ENCODE peak calls at places on chromosomes 5 and 9, in nine cellular contexts. Z, A, V, B, R, S, T, N and G are unnamed samples. For H3K27me3, the result is how much of the 10 kb centered on the place peaks cover.

GRCh38 chr9:36101916-36102741 is 34.4 kb upstream of the GLIPR2 start:
- DNase-seq in Z (peak), B (no peak), R (peak), N (no peak), V (peak), S (no peak), T (no peak), A (no peak), G (peak)

GRCh38 chr5:170892201-170892600 is 30.4 kb downstream of the RANBP17 start:
- DNase-seq in S (no peak), Z (no peak), R (peak), T (no peak), B (no peak), A (no peak), V (peak), N (no peak), G (no peak)

GRCh38 chr5:7410936-7411511 is 15.1 kb downstream of the ADCY2 start:
- DNase-seq in R (no peak), V (no peak), B (no peak), A (no peak), N (no peak), T (no peak), S (no peak), Z (no peak), G (no peak)

GRCh38 chr5:175840050-175840841 is 31.1 kb upstream of the CPLX2 start:
- DNase-seq in R (peak), B (no peak), V (no peak), A (no peak), S (no peak), Z (no peak), T (no peak), N (no peak), G (no peak)

GRCh38 chr5:1887400-1888360 is 5.0 kb upstream of the IRX4 start:
- DNase-seq in V (no peak), T (peak), A (peak), N (no peak), B (no peak), R (no peak), Z (no peak), S (peak), G (no peak)

GRCh38 chr9:107557236-107557990 is 67.8 kb upstream of the KLF4 start:
- DNase-seq in N (no peak), R (peak), V (no peak), B (no peak), T (no peak), Z (no peak), S (no peak), A (no peak), G (no peak)

GRCh38 chr9:115980502-115980901 is 173.1 kb upstream of the PAPPA start:
- DNase-seq in Z (no peak), S (no peak), N (no peak), B (no peak), V (no peak), T (no peak), A (no peak), R (no peak), G (no peak)

GRCh38 chr5:127934791-127935256 is 148.7 kb upstream of the SLC12A2 start:
- DNase-seq in T (no peak), A (no peak), V (peak), N (no peak), B (no peak), S (no peak), R (peak), Z (peak), G (no peak)

GRCh38 chr5:123351820-123352219 is 71.4 kb downstream of the CEP120 start:
- DNase-seq in T (no peak), S (no peak), V (no peak), Z (no peak), N (no peak), B (no peak), A (no peak), R (no peak), G (no peak)

GRCh38 chr5:113221294-113222176 is 213.3 kb downstream of the TSSK1B start:
- DNase-seq in R (peak), S (no peak), Z (no peak), A (no peak), B (no peak), V (peak), T (no peak), N (no peak), G (no peak)

GRCh38 chr9:132669636-132670358 is at the start of gene DDX31:
- DNase-seq in T (peak), N (peak), A (peak), Z (peak), S (peak), V (peak), R (peak), B (peak), G (peak)

GRCh38 chr9:95305770-95306492 is 11.6 kb downstream of the FANCC start:
- DNase-seq in B (no peak), Z (no peak), A (no peak), N (no peak), R (peak), T (no peak), V (peak), S (no peak), G (no peak)

GRCh38 chr9:31542384-31543055 is 841.9 kb upstream of the ACO1 start:
- DNase-seq in V (no peak), R (peak), S (peak), A (no peak), Z (peak), T (no peak), B (no peak), N (no peak), G (no peak)

GRCh38 chr9:37423508-37423907 is 1.0 kb downstream of the GRHPR start:
- DNase-seq in S (no peak), R (no peak), V (no peak), Z (no peak), B (no peak), N (no peak), T (no peak), A (no peak), G (no peak)

GRCh38 chr9:12996971-12997370 is 222.2 kb downstream of the LURAP1L start:
- DNase-seq in A (no peak), S (no peak), B (no peak), N (no peak), T (no peak), Z (no peak), R (no peak), V (no peak), G (no peak)

GRCh38 chr9:76595645-76596044 is 136.7 kb downstream of the GCNT1 start:
- DNase-seq in T (no peak), V (no peak), N (no peak), A (no peak), S (no peak), Z (no peak), R (no peak), B (no peak), G (no peak)

GRCh38 chr5:16881253-16881652 is 54.8 kb downstream of the MYO10 start:
- DNase-seq in R (no peak), T (no peak), A (no peak), B (no peak), Z (no peak), N (no peak), S (no peak), V (no peak), G (no peak)

GRCh38 chr5:83145882-83146331 is 68.6 kb downstream of the XRCC4 start:
- DNase-seq in S (no peak), R (peak), N (no peak), T (no peak), A (no peak), B (no peak), Z (no peak), V (no peak), G (no peak)

GRCh38 chr5:131394128-131394527 is 130.3 kb downstream of the CDC42SE2 start:
- DNase-seq in B (peak), A (no peak), S (no peak), Z (no peak), V (no peak), N (no peak), T (no peak), R (peak), G (no peak)

GRCh38 chr9:68804911-68805889 is 100.2 kb downstream of the PIP5K1B start:
- DNase-seq in V (no peak), Z (no peak), S (peak), A (no peak), T (no peak), N (no peak), R (no peak), B (no peak), G (no peak)

GRCh38 chr9:136865768-136866103 is 372 bp downstream of the EDF1 start:
- DNase-seq in B (no peak), V (no peak), N (no peak), R (no peak), Z (peak), T (no peak), A (no peak), S (no peak), G (peak)

GRCh38 chr5:7805379-7805778 is 45.6 kb downstream of the CFAP90 start:
- DNase-seq in S (no peak), V (no peak), B (no peak), N (no peak), Z (no peak), A (no peak), T (no peak), R (peak), G (no peak)

GRCh38 chr5:158287643-158288228 is 428.8 kb upstream of the CLINT1 start:
- DNase-seq in Z (no peak), V (peak), B (no peak), R (peak), T (no peak), A (peak), S (no peak), N (no peak), G (peak)

GRCh38 chr5:157888814-157889532 is 30.0 kb upstream of the CLINT1 start:
- DNase-seq in B (no peak), Z (no peak), N (no peak), R (no peak), A (no peak), V (no peak), T (no peak), S (no peak), G (no peak)

GRCh38 chr5:78547731-78548189 is 100.8 kb downstream of the LHFPL2 start:
- DNase-seq in R (peak), A (peak), V (peak), N (no peak), S (no peak), T (no peak), Z (peak), B (no peak), G (peak)

GRCh38 chr9:78015242-78015641 is 16.4 kb downstream of the GNAQ start:
- DNase-seq in S (no peak), N (no peak), A (no peak), V (no peak), R (no peak), Z (no peak), B (no peak), T (no peak), G (no peak)

GRCh38 chr5:133365326-133365725 is 247.0 kb downstream of the FSTL4 start:
- DNase-seq in Z (no peak), A (no peak), R (no peak), V (no peak), N (no peak), B (no peak), S (peak), T (no peak), G (no peak)

GRCh38 chr5:61623401-61624069 is 291.5 kb downstream of the ZSWIM6 start:
- DNase-seq in R (no peak), Z (no peak), B (no peak), S (peak), V (no peak), A (no peak), T (no peak), N (no peak), G (no peak)

GRCh38 chr5:78243639-78244038 is 50.9 kb downstream of the AP3B1 start:
- DNase-seq in A (no peak), N (no peak), S (no peak), Z (no peak), T (no peak), B (no peak), V (peak), R (peak), G (no peak)

GRCh38 chr5:114658179-114658578 is 296.3 kb downstream of the KCNN2 start:
- DNase-seq in S (no peak), Z (no peak), T (no peak), V (no peak), R (no peak), N (no peak), B (no peak), A (no peak), G (no peak)

DNA sequence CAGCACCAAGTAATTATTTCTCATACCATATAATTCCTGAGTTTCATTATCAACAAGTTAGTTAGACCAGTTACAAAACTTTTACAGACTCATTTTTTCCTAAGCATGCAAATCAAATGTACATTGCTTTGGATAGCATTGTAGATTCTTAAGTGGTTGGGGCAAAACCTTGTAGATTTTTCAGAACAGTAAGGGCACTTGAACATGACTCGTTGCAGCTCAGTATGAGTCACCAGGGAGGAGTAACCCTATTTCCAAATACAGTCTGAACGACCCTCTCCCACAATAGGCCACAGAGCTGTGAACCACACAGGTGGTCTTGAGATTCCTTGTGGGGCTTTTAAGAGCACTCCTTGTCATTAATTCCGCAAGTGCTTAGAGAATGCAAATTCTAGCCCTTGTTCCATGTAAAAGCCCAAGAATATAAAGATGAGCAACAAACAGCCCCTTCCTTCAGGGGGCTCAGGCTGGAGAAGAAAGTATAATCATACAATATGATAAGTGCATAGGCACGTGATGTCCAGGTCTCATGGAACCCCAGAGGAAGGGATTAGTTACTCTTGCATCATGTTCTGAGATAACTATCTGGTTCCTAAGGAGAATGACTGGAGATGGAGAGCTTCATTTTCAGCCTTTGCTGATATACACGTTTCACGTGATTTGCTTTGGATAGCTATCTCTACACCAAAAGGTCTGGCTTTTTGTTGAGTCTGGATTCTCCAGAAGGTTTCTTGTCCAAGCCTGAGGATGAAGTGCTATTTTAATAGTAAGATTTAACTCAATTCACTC is 295.7 kb downstream of the KCNN2 start:
- DNase-seq in N (no peak), T (no peak), A (no peak), R (no peak), V (no peak), B (no peak), S (no peak), Z (no peak), G (no peak)
- H3K27ac ChIP-seq in N (no peak), T (no peak), A (no peak), R (no peak), V (no peak), B (no peak), S (no peak), Z (no peak), G (no peak)

GRCh38 chr9:134283692-134284265 is 42.5 kb upstream of the RXRA start:
- DNase-seq in T (no peak), V (no peak), B (no peak), N (no peak), S (no peak), R (no peak), Z (no peak), A (no peak), G (no peak)

GRCh38 chr9:134284273-134284672 is 42.0 kb upstream of the RXRA start:
- DNase-seq in Z (no peak), V (no peak), N (no peak), B (no peak), S (no peak), R (no peak), A (no peak), T (no peak), G (no peak)

GRCh38 chr9:134282138-134282650 is 44.1 kb upstream of the RXRA start:
- DNase-seq in B (no peak), T (no peak), Z (no peak), S (no peak), R (no peak), A (no peak), N (no peak), V (no peak), G (no peak)

GRCh38 chr9:134284741-134285140 is 41.5 kb upstream of the RXRA start:
- DNase-seq in A (no peak), Z (no peak), B (no peak), R (no peak), S (no peak), V (no peak), T (no peak), N (no peak), G (no peak)

DNA sequence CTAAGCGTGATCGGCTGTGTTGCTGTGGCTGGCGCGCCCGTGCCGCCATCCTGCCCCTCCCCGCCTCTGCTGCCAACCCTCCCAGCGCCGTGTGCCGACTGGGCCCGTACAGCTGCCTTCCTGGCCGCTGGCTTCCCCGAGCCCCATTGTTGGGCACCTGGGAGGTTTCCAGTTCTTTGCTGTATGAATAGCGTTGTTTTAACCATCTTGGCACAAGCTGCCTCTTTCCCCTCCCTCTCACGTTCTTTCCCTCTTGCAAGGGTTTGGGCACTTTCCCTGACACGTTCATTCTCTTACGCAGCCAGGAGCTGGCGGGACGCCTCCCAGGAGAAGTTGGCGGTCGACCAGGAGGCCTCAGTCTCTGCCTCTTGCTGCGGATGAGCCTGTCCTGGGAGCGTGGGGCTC is 43.1 kb upstream of the RXRA start:
- DNase-seq in Z (peak), N (no peak), S (no peak), R (peak), B (no peak), A (peak), T (no peak), V (peak), G (peak)
- H3K27me3 ChIP-seq in Z (under half), N (under half), S (under half), R (under half), B (under half), A (under half), T (under half), V (under half), G (under half)

GRCh38 chr9:114258218-114258617 is 64.7 kb upstream of the ORM1 start:
- DNase-seq in T (no peak), S (no peak), N (no peak), V (no peak), A (no peak), Z (no peak), B (no peak), R (no peak), G (no peak)
- H3K27ac ChIP-seq in T (no peak), S (no peak), N (no peak), V (no peak), A (no peak), Z (no peak), B (no peak), R (no peak), G (no peak)

GRCh38 chr9:128419061-128419925 is 1.4 kb upstream of the CERCAM start:
- DNase-seq in Z (peak), T (no peak), A (no peak), V (no peak), S (peak), B (no peak), N (no peak), R (peak), G (peak)
- H3K27me3 ChIP-seq in Z (under half), T (under half), A (under half), V (under half), S (under half), B (under half), N (under half), R (under half), G (under half)

GRCh38 chr9:19995619-19996018 is 206.8 kb upstream of the SLC24A2 start:
- DNase-seq in V (no peak), S (no peak), N (no peak), Z (no peak), R (no peak), T (no peak), B (no peak), A (no peak), G (no peak)

GRCh38 chr9:19999491-20000057 is 210.7 kb upstream of the SLC24A2 start:
- DNase-seq in T (no peak), V (peak), Z (no peak), B (no peak), N (no peak), A (no peak), S (no peak), R (peak), G (no peak)

GRCh38 chr9:19998823-19999455 is 210.1 kb upstream of the SLC24A2 start:
- DNase-seq in Z (no peak), V (no peak), N (no peak), B (no peak), T (no peak), A (no peak), R (no peak), S (no peak), G (no peak)

GRCh38 chr9:20001058-20001457 is 212.2 kb upstream of the SLC24A2 start:
- DNase-seq in R (no peak), Z (no peak), N (no peak), A (no peak), S (no peak), V (no peak), T (no peak), B (no peak), G (no peak)

DNA sequence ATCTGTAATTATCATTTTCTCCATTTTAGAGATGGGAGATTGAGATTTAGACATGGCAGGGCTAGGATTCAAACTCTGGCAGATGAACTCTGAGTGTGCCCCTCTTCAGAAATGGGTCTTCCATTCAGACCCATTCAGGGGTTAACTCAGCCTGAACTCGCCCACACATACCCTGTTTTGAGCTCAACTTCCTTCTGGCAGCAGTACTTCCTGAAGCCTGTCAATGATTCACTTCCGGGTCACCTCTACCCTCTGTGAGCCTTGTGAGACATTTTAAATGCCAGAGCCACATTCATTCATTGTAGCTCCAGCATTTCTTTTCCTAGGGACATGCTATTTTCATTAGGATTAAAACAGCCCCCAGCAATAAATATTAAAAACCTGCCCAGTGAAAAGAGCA is 209.3 kb upstream of the SLC24A2 start:
- DNase-seq in A (no peak), T (no peak), N (no peak), S (no peak), R (peak), B (no peak), Z (no peak), V (no peak), G (no peak)
- H3K27ac ChIP-seq in A (no peak), T (no peak), N (no peak), S (no peak), R (no peak), B (no peak), Z (no peak), V (peak), G (no peak)

GRCh38 chr9:34633851-34634550 is 3.6 kb downstream of the SIGMAR1 start:
- DNase-seq in B (peak), T (peak), Z (peak), N (peak), S (peak), A (peak), V (peak), R (peak), G (peak)

GRCh38 chr9:34635556-34635955 is 2.0 kb downstream of the SIGMAR1 start:
- DNase-seq in B (no peak), T (no peak), N (no peak), R (no peak), A (no peak), S (no peak), V (no peak), Z (no peak), G (no peak)

GRCh38 chr9:34634551-34634945 is 3.0 kb downstream of the SIGMAR1 start:
- DNase-seq in N (no peak), T (no peak), B (no peak), A (no peak), V (no peak), Z (no peak), R (no peak), S (no peak), G (no peak)

GRCh38 chr9:34630402-34631154 is 1.7 kb upstream of the ARID3C start:
- DNase-seq in B (no peak), T (no peak), R (no peak), V (no peak), N (no peak), Z (no peak), A (no peak), S (no peak), G (no peak)

DNA sequence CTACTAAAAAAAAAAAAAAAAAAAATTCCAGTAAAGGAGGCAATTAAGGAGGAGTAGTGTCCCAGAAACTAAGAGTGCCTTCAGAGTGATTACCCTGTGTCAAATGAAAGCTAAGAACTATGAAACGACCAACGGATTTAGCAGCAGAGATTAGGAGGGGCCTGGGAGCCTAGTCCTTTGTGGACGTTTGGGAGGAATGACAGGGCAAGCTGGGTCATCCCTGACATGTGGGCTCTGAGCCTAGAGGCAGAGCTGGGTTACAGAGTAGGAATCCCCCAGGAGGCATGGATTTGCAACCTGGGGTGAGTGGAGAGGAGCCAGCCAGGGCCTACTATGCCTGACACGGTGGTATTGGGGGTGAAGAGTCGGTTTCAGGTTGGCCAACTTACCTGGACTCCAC is 4.3 kb upstream of the ARID3C start:
- DNase-seq in T (no peak), A (no peak), B (no peak), V (no peak), R (no peak), Z (no peak), N (no peak), S (no peak), G (no peak)
- H3K27me3 ChIP-seq in T (under half), A (under half), B (under half), V (under half), R (under half), Z (under half), N (under half), S (under half), G (under half)